ENCODE peak calls at places on chromosomes 6 and 20, in ten cellular contexts. One of them, this sample, is unnamed.

GRCh38 chr6:20702366-20702765 is 168.1 kb downstream of the CDKAL1 start:
- DNase-seq in NCI-H2171 treated with DMSO at 0.1 percent for 48 hours: peak
- DNase-seq in IMR-90: no peak
- DNase-seq in hippocampal formation: no peak
- DNase-seq in NCI-H69: peak
- DNase-seq in stimulated activated CD8-positive, alpha-beta memory T cell treated with anti-CD3 and anti-CD28 coated beads, Interleukin-15, amount 100 ng/mL, for 24 hours: no peak
- DNase-seq in mesendoderm: no peak
- DNase-seq in ureter: no peak
- DNase-seq in Right ventricle myocardium superior: no peak
- DNase-seq in GM04504: no peak
- DNase-seq in this sample: peak

GRCh38 chr20:3111995-3112394 is 27.5 kb upstream of the AVP start:
- DNase-seq in NCI-H2171 treated with DMSO at 0.1 percent for 48 hours: no peak
- DNase-seq in IMR-90: no peak
- DNase-seq in hippocampal formation: no peak
- DNase-seq in NCI-H69: no peak
- DNase-seq in stimulated activated CD8-positive, alpha-beta memory T cell treated with anti-CD3 and anti-CD28 coated beads, Interleukin-15, amount 100 ng/mL, for 24 hours: no peak
- DNase-seq in mesendoderm: no peak
- DNase-seq in ureter: no peak
- DNase-seq in Right ventricle myocardium superior: no peak
- DNase-seq in GM04504: no peak
- DNase-seq in this sample: no peak

GRCh38 chr6:41111017-41111416 is 38.2 kb downstream of the NFYA start:
- DNase-seq in NCI-H2171 treated with DMSO at 0.1 percent for 48 hours: no peak
- DNase-seq in IMR-90: no peak
- DNase-seq in hippocampal formation: no peak
- DNase-seq in NCI-H69: no peak
- DNase-seq in stimulated activated CD8-positive, alpha-beta memory T cell treated with anti-CD3 and anti-CD28 coated beads, Interleukin-15, amount 100 ng/mL, for 24 hours: no peak
- DNase-seq in mesendoderm: no peak
- DNase-seq in ureter: no peak
- DNase-seq in Right ventricle myocardium superior: no peak
- DNase-seq in GM04504: no peak
- DNase-seq in this sample: no peak

GRCh38 chr20:10487354-10488115 is 52.4 kb downstream of the SLX4IP start:
- DNase-seq in NCI-H2171 treated with DMSO at 0.1 percent for 48 hours: no peak
- DNase-seq in IMR-90: peak
- DNase-seq in hippocampal formation: no peak
- DNase-seq in NCI-H69: no peak
- DNase-seq in stimulated activated CD8-positive, alpha-beta memory T cell treated with anti-CD3 and anti-CD28 coated beads, Interleukin-15, amount 100 ng/mL, for 24 hours: no peak
- DNase-seq in mesendoderm: no peak
- DNase-seq in ureter: no peak
- DNase-seq in Right ventricle myocardium superior: no peak
- DNase-seq in GM04504: no peak
- DNase-seq in this sample: no peak

GRCh38 chr6:11644601-11645000 is 107.1 kb downstream of the TMEM170B start:
- DNase-seq in NCI-H2171 treated with DMSO at 0.1 percent for 48 hours: no peak
- DNase-seq in IMR-90: no peak
- DNase-seq in hippocampal formation: no peak
- DNase-seq in NCI-H69: no peak
- DNase-seq in stimulated activated CD8-positive, alpha-beta memory T cell treated with anti-CD3 and anti-CD28 coated beads, Interleukin-15, amount 100 ng/mL, for 24 hours: no peak
- DNase-seq in mesendoderm: no peak
- DNase-seq in ureter: no peak
- DNase-seq in Right ventricle myocardium superior: no peak
- DNase-seq in GM04504: no peak
- DNase-seq in this sample: no peak

GRCh38 chr6:128319946-128320345 is 200.5 kb downstream of the PTPRK start:
- DNase-seq in NCI-H2171 treated with DMSO at 0.1 percent for 48 hours: no peak
- DNase-seq in IMR-90: no peak
- DNase-seq in hippocampal formation: no peak
- DNase-seq in NCI-H69: peak
- DNase-seq in stimulated activated CD8-positive, alpha-beta memory T cell treated with anti-CD3 and anti-CD28 coated beads, Interleukin-15, amount 100 ng/mL, for 24 hours: no peak
- DNase-seq in mesendoderm: no peak
- DNase-seq in ureter: no peak
- DNase-seq in Right ventricle myocardium superior: no peak
- DNase-seq in GM04504: no peak
- DNase-seq in this sample: no peak

GRCh38 chr6:8914700-8915099 is 479.4 kb upstream of the SLC35B3 start:
- DNase-seq in NCI-H2171 treated with DMSO at 0.1 percent for 48 hours: no peak
- DNase-seq in IMR-90: no peak
- DNase-seq in hippocampal formation: no peak
- DNase-seq in NCI-H69: peak
- DNase-seq in stimulated activated CD8-positive, alpha-beta memory T cell treated with anti-CD3 and anti-CD28 coated beads, Interleukin-15, amount 100 ng/mL, for 24 hours: no peak
- DNase-seq in mesendoderm: peak
- DNase-seq in ureter: no peak
- DNase-seq in Right ventricle myocardium superior: no peak
- DNase-seq in GM04504: no peak
- DNase-seq in this sample: peak

GRCh38 chr6:146361367-146361924 is 182.2 kb upstream of the RAB32 start:
- DNase-seq in NCI-H2171 treated with DMSO at 0.1 percent for 48 hours: no peak
- DNase-seq in IMR-90: no peak
- DNase-seq in hippocampal formation: no peak
- DNase-seq in NCI-H69: no peak
- DNase-seq in stimulated activated CD8-positive, alpha-beta memory T cell treated with anti-CD3 and anti-CD28 coated beads, Interleukin-15, amount 100 ng/mL, for 24 hours: no peak
- DNase-seq in mesendoderm: no peak
- DNase-seq in ureter: no peak
- DNase-seq in Right ventricle myocardium superior: peak
- DNase-seq in GM04504: peak
- DNase-seq in this sample: no peak

GRCh38 chr6:129901910-129902309 is 40.8 kb upstream of the TMEM244 start:
- DNase-seq in NCI-H2171 treated with DMSO at 0.1 percent for 48 hours: no peak
- DNase-seq in IMR-90: peak
- DNase-seq in hippocampal formation: no peak
- DNase-seq in NCI-H69: no peak
- DNase-seq in stimulated activated CD8-positive, alpha-beta memory T cell treated with anti-CD3 and anti-CD28 coated beads, Interleukin-15, amount 100 ng/mL, for 24 hours: no peak
- DNase-seq in mesendoderm: no peak
- DNase-seq in ureter: no peak
- DNase-seq in Right ventricle myocardium superior: no peak
- DNase-seq in GM04504: no peak
- DNase-seq in this sample: no peak

GRCh38 chr6:107563694-107564093 is 73.8 kb downstream of the SOBP start:
- DNase-seq in NCI-H2171 treated with DMSO at 0.1 percent for 48 hours: no peak
- DNase-seq in IMR-90: no peak
- DNase-seq in hippocampal formation: no peak
- DNase-seq in NCI-H69: no peak
- DNase-seq in stimulated activated CD8-positive, alpha-beta memory T cell treated with anti-CD3 and anti-CD28 coated beads, Interleukin-15, amount 100 ng/mL, for 24 hours: no peak
- DNase-seq in mesendoderm: no peak
- DNase-seq in ureter: no peak
- DNase-seq in Right ventricle myocardium superior: no peak
- DNase-seq in GM04504: no peak
- DNase-seq in this sample: no peak

GRCh38 chr20:36950432-36951197 is 893 bp downstream of the SAMHD1 start:
- DNase-seq in NCI-H2171 treated with DMSO at 0.1 percent for 48 hours: no peak
- DNase-seq in IMR-90: peak
- DNase-seq in hippocampal formation: no peak
- DNase-seq in NCI-H69: peak
- DNase-seq in stimulated activated CD8-positive, alpha-beta memory T cell treated with anti-CD3 and anti-CD28 coated beads, Interleukin-15, amount 100 ng/mL, for 24 hours: peak
- DNase-seq in mesendoderm: peak
- DNase-seq in ureter: no peak
- DNase-seq in Right ventricle myocardium superior: peak
- DNase-seq in GM04504: no peak
- DNase-seq in this sample: peak

GRCh38 chr6:169839898-169840631 is 88.6 kb downstream of the ERMARD start:
- DNase-seq in NCI-H2171 treated with DMSO at 0.1 percent for 48 hours: no peak
- DNase-seq in IMR-90: no peak
- DNase-seq in hippocampal formation: no peak
- DNase-seq in NCI-H69: no peak
- DNase-seq in stimulated activated CD8-positive, alpha-beta memory T cell treated with anti-CD3 and anti-CD28 coated beads, Interleukin-15, amount 100 ng/mL, for 24 hours: no peak
- DNase-seq in mesendoderm: no peak
- DNase-seq in ureter: no peak
- DNase-seq in Right ventricle myocardium superior: no peak
- DNase-seq in GM04504: no peak
- DNase-seq in this sample: peak

GRCh38 chr20:14622796-14623195 is 285.4 kb upstream of the FLRT3 start:
- DNase-seq in NCI-H2171 treated with DMSO at 0.1 percent for 48 hours: no peak
- DNase-seq in IMR-90: peak
- DNase-seq in hippocampal formation: no peak
- DNase-seq in NCI-H69: peak
- DNase-seq in stimulated activated CD8-positive, alpha-beta memory T cell treated with anti-CD3 and anti-CD28 coated beads, Interleukin-15, amount 100 ng/mL, for 24 hours: no peak
- DNase-seq in mesendoderm: peak
- DNase-seq in ureter: no peak
- DNase-seq in Right ventricle myocardium superior: no peak
- DNase-seq in GM04504: peak
- DNase-seq in this sample: peak

GRCh38 chr20:54179946-54180345 is 6.2 kb upstream of the CYP24A1 start:
- DNase-seq in NCI-H2171 treated with DMSO at 0.1 percent for 48 hours: no peak
- DNase-seq in IMR-90: no peak
- DNase-seq in hippocampal formation: no peak
- DNase-seq in NCI-H69: no peak
- DNase-seq in stimulated activated CD8-positive, alpha-beta memory T cell treated with anti-CD3 and anti-CD28 coated beads, Interleukin-15, amount 100 ng/mL, for 24 hours: no peak
- DNase-seq in mesendoderm: no peak
- DNase-seq in ureter: no peak
- DNase-seq in Right ventricle myocardium superior: no peak
- DNase-seq in GM04504: no peak
- DNase-seq in this sample: no peak

GRCh38 chr6:169326067-169326799 is 72.6 kb upstream of the THBS2 start:
- DNase-seq in NCI-H2171 treated with DMSO at 0.1 percent for 48 hours: no peak
- DNase-seq in IMR-90: peak
- DNase-seq in hippocampal formation: peak
- DNase-seq in NCI-H69: peak
- DNase-seq in stimulated activated CD8-positive, alpha-beta memory T cell treated with anti-CD3 and anti-CD28 coated beads, Interleukin-15, amount 100 ng/mL, for 24 hours: no peak
- DNase-seq in mesendoderm: peak
- DNase-seq in ureter: no peak
- DNase-seq in Right ventricle myocardium superior: no peak
- DNase-seq in GM04504: no peak
- DNase-seq in this sample: peak

GRCh38 chr6:16720861-16721260 is 40.4 kb downstream of the ATXN1 start:
- DNase-seq in NCI-H2171 treated with DMSO at 0.1 percent for 48 hours: no peak
- DNase-seq in IMR-90: no peak
- DNase-seq in hippocampal formation: no peak
- DNase-seq in NCI-H69: no peak
- DNase-seq in stimulated activated CD8-positive, alpha-beta memory T cell treated with anti-CD3 and anti-CD28 coated beads, Interleukin-15, amount 100 ng/mL, for 24 hours: no peak
- DNase-seq in mesendoderm: no peak
- DNase-seq in ureter: no peak
- DNase-seq in Right ventricle myocardium superior: no peak
- DNase-seq in GM04504: no peak
- DNase-seq in this sample: no peak

GRCh38 chr20:50731930-50732690 is 730 bp downstream of the PARD6B start:
- DNase-seq in NCI-H2171 treated with DMSO at 0.1 percent for 48 hours: peak
- DNase-seq in IMR-90: no peak
- DNase-seq in hippocampal formation: no peak
- DNase-seq in NCI-H69: peak
- DNase-seq in stimulated activated CD8-positive, alpha-beta memory T cell treated with anti-CD3 and anti-CD28 coated beads, Interleukin-15, amount 100 ng/mL, for 24 hours: no peak
- DNase-seq in mesendoderm: peak
- DNase-seq in ureter: peak
- DNase-seq in Right ventricle myocardium superior: no peak
- DNase-seq in GM04504: no peak
- DNase-seq in this sample: peak

GRCh38 chr6:139422105-139423036 is 47.9 kb upstream of the CITED2 start:
- DNase-seq in NCI-H2171 treated with DMSO at 0.1 percent for 48 hours: no peak
- DNase-seq in IMR-90: no peak
- DNase-seq in hippocampal formation: no peak
- DNase-seq in NCI-H69: no peak
- DNase-seq in stimulated activated CD8-positive, alpha-beta memory T cell treated with anti-CD3 and anti-CD28 coated beads, Interleukin-15, amount 100 ng/mL, for 24 hours: no peak
- DNase-seq in mesendoderm: no peak
- DNase-seq in ureter: no peak
- DNase-seq in Right ventricle myocardium superior: no peak
- DNase-seq in GM04504: no peak
- DNase-seq in this sample: no peak

GRCh38 chr6:100344761-100345160 is 120.0 kb downstream of the SIM1 start:
- DNase-seq in NCI-H2171 treated with DMSO at 0.1 percent for 48 hours: no peak
- DNase-seq in IMR-90: peak
- DNase-seq in hippocampal formation: no peak
- DNase-seq in NCI-H69: no peak
- DNase-seq in stimulated activated CD8-positive, alpha-beta memory T cell treated with anti-CD3 and anti-CD28 coated beads, Interleukin-15, amount 100 ng/mL, for 24 hours: no peak
- DNase-seq in mesendoderm: no peak
- DNase-seq in ureter: no peak
- DNase-seq in Right ventricle myocardium superior: no peak
- DNase-seq in GM04504: no peak
- DNase-seq in this sample: no peak

GRCh38 chr6:56370127-56370540 is 122.8 kb upstream of the COL21A1 start:
- DNase-seq in NCI-H2171 treated with DMSO at 0.1 percent for 48 hours: no peak
- DNase-seq in IMR-90: no peak
- DNase-seq in hippocampal formation: no peak
- DNase-seq in NCI-H69: peak
- DNase-seq in stimulated activated CD8-positive, alpha-beta memory T cell treated with anti-CD3 and anti-CD28 coated beads, Interleukin-15, amount 100 ng/mL, for 24 hours: no peak
- DNase-seq in mesendoderm: peak
- DNase-seq in ureter: peak
- DNase-seq in Right ventricle myocardium superior: peak
- DNase-seq in GM04504: peak
- DNase-seq in this sample: peak

GRCh38 chr20:9503530-9504251 is 10.7 kb upstream of the LAMP5 start:
- DNase-seq in NCI-H2171 treated with DMSO at 0.1 percent for 48 hours: no peak
- DNase-seq in IMR-90: peak
- DNase-seq in hippocampal formation: no peak
- DNase-seq in NCI-H69: peak
- DNase-seq in stimulated activated CD8-positive, alpha-beta memory T cell treated with anti-CD3 and anti-CD28 coated beads, Interleukin-15, amount 100 ng/mL, for 24 hours: no peak
- DNase-seq in mesendoderm: peak
- DNase-seq in ureter: no peak
- DNase-seq in Right ventricle myocardium superior: no peak
- DNase-seq in GM04504: peak
- DNase-seq in this sample: peak

GRCh38 chr6:45609141-45609638 is 231.5 kb upstream of the SUPT3H start:
- DNase-seq in NCI-H2171 treated with DMSO at 0.1 percent for 48 hours: no peak
- DNase-seq in IMR-90: peak
- DNase-seq in hippocampal formation: no peak
- DNase-seq in NCI-H69: no peak
- DNase-seq in stimulated activated CD8-positive, alpha-beta memory T cell treated with anti-CD3 and anti-CD28 coated beads, Interleukin-15, amount 100 ng/mL, for 24 hours: no peak
- DNase-seq in mesendoderm: no peak
- DNase-seq in ureter: no peak
- DNase-seq in Right ventricle myocardium superior: no peak
- DNase-seq in GM04504: peak
- DNase-seq in this sample: no peak

GRCh38 chr6:157563611-157564284 is 182.8 kb downstream of the ZDHHC14 start:
- DNase-seq in NCI-H2171 treated with DMSO at 0.1 percent for 48 hours: no peak
- DNase-seq in IMR-90: no peak
- DNase-seq in hippocampal formation: no peak
- DNase-seq in NCI-H69: no peak
- DNase-seq in stimulated activated CD8-positive, alpha-beta memory T cell treated with anti-CD3 and anti-CD28 coated beads, Interleukin-15, amount 100 ng/mL, for 24 hours: no peak
- DNase-seq in mesendoderm: no peak
- DNase-seq in ureter: no peak
- DNase-seq in Right ventricle myocardium superior: no peak
- DNase-seq in GM04504: no peak
- DNase-seq in this sample: no peak

GRCh38 chr6:32194388-32194787 is 1.9 kb upstream of the GPSM3 start:
- DNase-seq in NCI-H2171 treated with DMSO at 0.1 percent for 48 hours: no peak
- DNase-seq in IMR-90: no peak
- DNase-seq in hippocampal formation: no peak
- DNase-seq in NCI-H69: no peak
- DNase-seq in stimulated activated CD8-positive, alpha-beta memory T cell treated with anti-CD3 and anti-CD28 coated beads, Interleukin-15, amount 100 ng/mL, for 24 hours: no peak
- DNase-seq in mesendoderm: no peak
- DNase-seq in ureter: no peak
- DNase-seq in Right ventricle myocardium superior: no peak
- DNase-seq in GM04504: no peak
- DNase-seq in this sample: no peak

GRCh38 chr6:24929255-24929654 is 6.5 kb downstream of the RIPOR2 start:
- DNase-seq in NCI-H2171 treated with DMSO at 0.1 percent for 48 hours: no peak
- DNase-seq in IMR-90: no peak
- DNase-seq in hippocampal formation: no peak
- DNase-seq in NCI-H69: no peak
- DNase-seq in stimulated activated CD8-positive, alpha-beta memory T cell treated with anti-CD3 and anti-CD28 coated beads, Interleukin-15, amount 100 ng/mL, for 24 hours: no peak
- DNase-seq in mesendoderm: no peak
- DNase-seq in ureter: no peak
- DNase-seq in Right ventricle myocardium superior: no peak
- DNase-seq in GM04504: no peak
- DNase-seq in this sample: no peak

GRCh38 chr20:2538931-2539330 is 2.6 kb downstream of the TMC2 start:
- DNase-seq in NCI-H2171 treated with DMSO at 0.1 percent for 48 hours: no peak
- DNase-seq in IMR-90: no peak
- DNase-seq in hippocampal formation: peak
- DNase-seq in NCI-H69: no peak
- DNase-seq in stimulated activated CD8-positive, alpha-beta memory T cell treated with anti-CD3 and anti-CD28 coated beads, Interleukin-15, amount 100 ng/mL, for 24 hours: no peak
- DNase-seq in mesendoderm: no peak
- DNase-seq in ureter: no peak
- DNase-seq in Right ventricle myocardium superior: no peak
- DNase-seq in GM04504: no peak
- DNase-seq in this sample: no peak

GRCh38 chr6:22334778-22335177 is 37.9 kb upstream of the PRL start:
- DNase-seq in NCI-H2171 treated with DMSO at 0.1 percent for 48 hours: no peak
- DNase-seq in IMR-90: no peak
- DNase-seq in hippocampal formation: no peak
- DNase-seq in NCI-H69: peak
- DNase-seq in stimulated activated CD8-positive, alpha-beta memory T cell treated with anti-CD3 and anti-CD28 coated beads, Interleukin-15, amount 100 ng/mL, for 24 hours: no peak
- DNase-seq in mesendoderm: no peak
- DNase-seq in ureter: no peak
- DNase-seq in Right ventricle myocardium superior: no peak
- DNase-seq in GM04504: no peak
- DNase-seq in this sample: no peak

GRCh38 chr20:22063753-22064152 is 358.3 kb downstream of the PAX1 start:
- DNase-seq in NCI-H2171 treated with DMSO at 0.1 percent for 48 hours: no peak
- DNase-seq in IMR-90: no peak
- DNase-seq in hippocampal formation: no peak
- DNase-seq in NCI-H69: no peak
- DNase-seq in stimulated activated CD8-positive, alpha-beta memory T cell treated with anti-CD3 and anti-CD28 coated beads, Interleukin-15, amount 100 ng/mL, for 24 hours: no peak
- DNase-seq in mesendoderm: no peak
- DNase-seq in ureter: no peak
- DNase-seq in Right ventricle myocardium superior: no peak
- DNase-seq in GM04504: no peak
- DNase-seq in this sample: no peak